ENCODE peak calls at places on chromosomes 2 and 18, in ten cellular contexts. U is H54, P is Peyer's patch, A is suprapubic skin, V is thyroid gland, J is right lobe of liver, X is IMR-90, W is upper lobe of left lung, S is A549, H is transverse colon. R is an unnamed sample.

GRCh38 chr2:240848900-240849680 is 19.5 kb upstream of the AGXT start:
- DNase-seq in U (no peak), P (no peak), A (no peak), V (no peak), J (no peak), X (no peak), W (no peak), S (no peak), H (no peak), R (no peak)

GRCh38 chr2:224650815-224651439 is 65.2 kb downstream of the CCDC195 start:
- DNase-seq in U (peak), P (no peak), A (no peak), V (no peak), J (no peak), X (peak), W (no peak), S (peak), H (no peak), R (peak)

GRCh38 chr2:131092409-131093065 is 723 bp downstream of the FAM168B start:
- DNase-seq in U (no peak), P (no peak), A (no peak), V (no peak), J (peak), X (no peak), W (no peak), S (peak), H (no peak), R (no peak)

GRCh38 chr2:158297606-158298005 is 158.9 kb downstream of the CCDC148 start:
- DNase-seq in U (no peak), P (no peak), A (no peak), V (no peak), J (no peak), X (no peak), W (no peak), S (no peak), H (no peak), R (no peak)

GRCh38 chr2:104858325-104858978 is 4.5 kb downstream of the POU3F3 start:
- DNase-seq in U (no peak), P (no peak), A (no peak), V (no peak), J (no peak), X (no peak), W (no peak), S (no peak), H (no peak), R (no peak)

GRCh38 chr2:169232551-169233154 is 129.7 kb downstream of the LRP2 start:
- DNase-seq in U (no peak), P (no peak), A (no peak), V (no peak), J (no peak), X (no peak), W (no peak), S (no peak), H (no peak), R (no peak)

GRCh38 chr2:47721296-47721695 is 61.6 kb upstream of the MSH6 start:
- DNase-seq in U (no peak), P (no peak), A (no peak), V (no peak), J (no peak), X (no peak), W (no peak), S (no peak), H (no peak), R (no peak)

GRCh38 chr2:72781500-72781899 is 44.3 kb downstream of the EXOC6B start:
- DNase-seq in U (no peak), P (no peak), A (no peak), V (no peak), J (no peak), X (no peak), W (no peak), S (peak), H (no peak), R (no peak)

GRCh38 chr2:164032995-164033394 is 297.2 kb upstream of the FIGN start:
- DNase-seq in U (no peak), P (no peak), A (no peak), V (no peak), J (no peak), X (no peak), W (no peak), S (no peak), H (no peak), R (no peak)

GRCh38 chr18:50231621-50232020 is 34.7 kb downstream of the CFAP53 start:
- DNase-seq in U (no peak), P (no peak), A (no peak), V (no peak), J (no peak), X (no peak), W (no peak), S (no peak), H (no peak), R (no peak)

GRCh38 chr18:48991299-48992055 is 40.7 kb upstream of the SMAD7 start:
- DNase-seq in U (no peak), P (no peak), A (no peak), V (no peak), J (no peak), X (no peak), W (no peak), S (no peak), H (no peak), R (no peak)

GRCh38 chr2:98084151-98084868 is 2.7 kb upstream of the VWA3B start:
- DNase-seq in U (no peak), P (no peak), A (no peak), V (no peak), J (no peak), X (no peak), W (no peak), S (no peak), H (peak), R (no peak)

GRCh38 chr2:8009010-8009597 is 672.8 kb upstream of the ID2 start:
- DNase-seq in U (no peak), P (no peak), A (no peak), V (no peak), J (no peak), X (peak), W (no peak), S (no peak), H (no peak), R (peak)

GRCh38 chr2:119579457-119580295 is 35.4 kb downstream of the CFAP221 start:
- DNase-seq in U (no peak), P (no peak), A (no peak), V (no peak), J (peak), X (no peak), W (no peak), S (no peak), H (no peak), R (no peak)
- TF ChIP-seq POLR2A in U (no peak), P (no peak), A (no peak), V (no peak), J (peak), X (no peak), W (no peak), S (no peak), H (no peak), R (no peak)

GRCh38 chr2:37379881-37380296 is 35.5 kb downstream of the QPCT start:
- DNase-seq in U (no peak), P (no peak), A (no peak), V (no peak), J (no peak), X (no peak), W (no peak), S (no peak), H (no peak), R (no peak)
- TF ChIP-seq POLR2A in U (no peak), P (no peak), A (no peak), V (no peak), J (no peak), X (no peak), W (no peak), S (no peak), H (no peak), R (no peak)

DNA sequence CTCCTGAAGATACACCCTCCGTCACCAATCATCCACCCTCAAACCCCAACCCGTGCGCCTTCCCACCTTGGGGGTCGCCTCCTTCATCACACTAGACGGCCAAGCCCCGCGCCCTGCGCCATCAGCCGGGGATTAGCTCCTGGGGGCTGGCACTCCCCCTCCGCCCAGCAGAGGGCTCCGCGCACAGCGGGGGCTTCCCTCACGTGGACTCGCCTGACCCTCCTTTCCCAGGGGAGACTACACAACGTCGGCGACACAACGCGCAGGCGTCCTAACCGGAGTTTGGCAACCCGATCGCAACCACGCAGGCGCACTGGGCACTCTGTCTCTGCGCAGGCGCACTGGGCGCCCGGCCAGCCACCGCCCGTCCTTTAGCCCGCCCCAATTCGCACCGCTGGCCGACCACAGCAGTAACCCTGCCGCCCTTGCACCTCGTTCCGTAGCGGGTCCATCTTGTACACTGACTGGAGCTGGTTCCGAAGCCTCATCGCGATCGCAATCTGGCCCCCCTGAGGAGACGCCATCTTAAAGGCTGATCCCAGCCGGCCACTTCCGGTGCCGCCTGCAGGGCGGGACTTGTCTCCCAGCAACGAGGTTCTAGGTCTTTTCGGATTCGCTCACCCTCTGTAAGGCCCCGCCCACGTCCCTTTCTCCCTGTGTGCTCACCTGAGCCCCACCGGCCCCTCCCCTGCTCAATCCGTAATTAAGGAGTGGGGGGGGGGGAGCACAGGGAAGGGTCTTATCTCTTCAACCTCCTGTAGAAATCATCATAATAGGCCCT is at the start of gene PCGF1:
- DNase-seq in U (peak), P (peak), A (peak), V (peak), J (peak), X (peak), W (peak), S (peak), H (peak), R (peak)
- TF ChIP-seq POLR2A in U (peak), P (peak), A (no peak), V (peak), J (peak), X (peak), W (no peak), S (peak), H (peak), R (peak)

DNA sequence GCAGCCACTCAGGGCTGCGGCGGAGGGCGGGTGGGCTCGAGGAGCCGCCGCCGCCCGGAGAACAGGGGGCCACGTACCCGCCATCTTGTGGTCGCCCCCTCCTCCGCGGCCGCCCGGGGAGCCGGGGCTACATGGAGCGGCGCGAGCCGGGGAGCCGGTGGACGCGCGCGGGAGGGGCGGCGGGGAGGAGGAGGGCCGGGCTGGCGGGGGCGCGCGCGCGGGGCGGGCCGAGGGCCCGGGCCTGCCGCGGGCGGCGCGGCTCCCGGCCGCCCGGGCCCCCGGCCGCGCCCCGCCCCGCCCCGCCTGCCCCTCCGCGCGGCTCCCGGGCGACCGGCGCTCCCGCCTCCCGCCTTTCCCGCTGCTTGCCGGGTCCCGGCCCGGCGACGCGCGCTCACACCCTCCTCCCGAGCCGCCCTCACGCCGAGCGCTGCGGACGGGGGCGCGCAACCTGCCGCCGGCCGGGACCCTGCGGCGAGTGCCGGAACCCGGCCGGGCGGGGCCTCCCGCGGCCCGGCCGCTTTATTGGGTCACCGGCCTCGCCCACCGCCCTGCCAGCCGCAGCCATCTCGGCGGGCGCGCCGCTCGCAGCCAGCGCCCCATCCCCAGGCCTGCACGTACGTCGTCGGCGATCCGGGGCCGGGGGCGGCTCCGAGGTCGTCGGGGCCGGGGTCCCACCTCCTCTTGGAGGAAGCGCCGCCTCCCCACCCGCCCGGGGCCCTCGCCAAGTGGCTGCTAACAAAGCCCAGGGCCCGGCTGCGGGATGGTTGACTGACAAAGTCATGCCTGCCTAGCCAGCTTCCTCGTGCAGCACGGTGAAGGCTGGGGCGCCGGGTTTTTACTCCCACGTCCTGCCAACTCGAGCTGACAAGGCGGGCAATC is at the start of gene PPP4R1:
- DNase-seq in U (peak), P (peak), A (peak), V (peak), J (peak), X (peak), W (peak), S (peak), H (peak), R (peak)
- TF ChIP-seq POLR2A in U (peak), P (peak), A (peak), V (peak), J (peak), X (peak), W (peak), S (peak), H (no peak), R (peak)

R was measured in erythroblast.